ENCODE peak calls at places on chromosomes 3 and 15, in six cellular contexts. I is hypothalamus; A is brain microvascular endothelial cell; M is activated CD8-positive, alpha-beta T cell treated with anti-CD3 and anti-CD28 coated beads, Interleukin-2, amount 10 ng/mL, durations not matched to agents 7 days and 5 days; Q is substantia nigra; R is BJ. Z is an unnamed sample.

GRCh38 chr3:96779810-96780209 is 34.6 kb upstream of the EPHA6 start:
- DNase-seq in I (no peak), A (no peak), M (no peak), Q (no peak), R (no peak), Z (no peak)

GRCh38 chr3:47441796-47442551 is 33.8 kb downstream of the SCAP start:
- DNase-seq in I (no peak), A (no peak), M (no peak), Q (no peak), R (no peak), Z (no peak)

GRCh38 chr3:126629999-126630398 is 24.9 kb downstream of the TXNRD3 start:
- DNase-seq in I (no peak), A (no peak), M (no peak), Q (no peak), R (no peak), Z (no peak)

GRCh38 chr3:11566916-11567315 is 76.8 kb downstream of the VGLL4 start:
- DNase-seq in I (no peak), A (no peak), M (no peak), Q (no peak), R (no peak), Z (no peak)

GRCh38 chr3:23041918-23042696 is 161.0 kb upstream of the UBE2E2 start:
- DNase-seq in I (no peak), A (peak; percentile 47), M (no peak), Q (no peak), R (no peak), Z (no peak)

GRCh38 chr3:171269557-171269956 is 190.6 kb downstream of the TNIK start:
- DNase-seq in I (no peak), A (no peak), M (no peak), Q (no peak), R (no peak), Z (no peak)

GRCh38 chr3:139941580-139941979 is 6.6 kb downstream of the CLSTN2 start:
- DNase-seq in I (no peak), A (no peak), M (no peak), Q (no peak), R (no peak), Z (no peak)

GRCh38 chr15:95912280-95912625 is 418.2 kb upstream of the NR2F2 start:
- DNase-seq in I (no peak), A (no peak), M (no peak), Q (no peak), R (no peak), Z (no peak)

GRCh38 chr15:48897144-48897814 is 19.3 kb downstream of the EID1 start:
- DNase-seq in I (no peak), A (peak; percentile 37), M (no peak), Q (no peak), R (no peak), Z (peak; percentile 56)

Z was measured in midbrain.